ENCODE peak calls at places on chromosomes 16 and 17, in four cellular contexts. F is EL, O is neural crest cell, K is cardiac fibroblast. J is an unnamed sample.

GRCh38 chr17:58421711-58422110 is 4.4 kb upstream of the RNF43 start:
- DNase-seq in K (no peak), O (no peak), F (no peak), J (no peak)

GRCh38 chr17:4476512-4477070 is 22.1 kb upstream of the SPNS2 start:
- DNase-seq in F (no peak), O (no peak), K (no peak), J (no peak)

GRCh38 chr17:31008374-31009035 is 37.7 kb downstream of the RNF135 start:
- DNase-seq in F (peak), K (peak), O (peak), J (peak)

GRCh38 chr17:18240449-18240848 is 15.0 kb downstream of the LLGL1 start:
- DNase-seq in K (no peak), O (no peak), F (no peak), J (no peak)

GRCh38 chr16:88473666-88474534 is 20.8 kb downstream of the ZFPM1 start:
- DNase-seq in F (no peak), O (no peak), K (peak), J (no peak)

GRCh38 chr17:82230627-82231311 is 1.9 kb downstream of the SLC16A3 start:
- DNase-seq in F (peak), K (peak), O (peak), J (peak)

GRCh38 chr17:49987681-49988441 is 7.2 kb downstream of the DLX3 start:
- DNase-seq in K (no peak), F (peak), O (no peak), J (peak)

GRCh38 chr16:66617728-66618127 is 13.2 kb downstream of the CMTM3 start:
- DNase-seq in F (no peak), K (no peak), O (no peak), J (no peak)

GRCh38 chr17:82927311-82927660 is 87.5 kb upstream of the ZNF750 start:
- DNase-seq in O (no peak), K (no peak), F (no peak), J (no peak)

GRCh38 chr17:14341866-14342265 is 41.0 kb downstream of the HS3ST3B1 start:
- DNase-seq in O (no peak), K (no peak), F (no peak), J (no peak)

GRCh38 chr17:794876-795275 is 12.7 kb downstream of the MRM3 start:
- DNase-seq in K (peak), F (peak), O (peak), J (peak)

GRCh38 chr16:77805403-77805802 is 17.0 kb downstream of the VAT1L start:
- DNase-seq in O (no peak), K (no peak), F (no peak), J (no peak)

GRCh38 chr16:8607214-8607613 is 14.3 kb upstream of the METTL22 start:
- DNase-seq in F (no peak), O (no peak), K (no peak), J (no peak)

GRCh38 chr17:60335289-60335688 is 56.6 kb downstream of the USP32 start:
- DNase-seq in O (no peak), F (no peak), K (no peak), J (no peak)

GRCh38 chr16:70380205-70380918 is 33.7 kb downstream of the DDX19A start:
- DNase-seq in F (peak), O (peak), K (peak), J (peak)

GRCh38 chr17:63431939-63432804 is 13.9 kb downstream of the CYB561 start:
- DNase-seq in K (peak), O (no peak), F (peak), J (no peak)

GRCh38 chr17:55054429-55054828 is 85.9 kb downstream of the STXBP4 start:
- DNase-seq in O (no peak), K (no peak), F (no peak), J (no peak)

GRCh38 chr17:40304464-40304863 is 4.5 kb upstream of the RARA start:
- DNase-seq in O (no peak), K (peak), F (peak), J (peak)

GRCh38 chr16:46730126-46730525 is 18.0 kb downstream of the MYLK3 start:
- DNase-seq in F (no peak), K (no peak), O (no peak), J (no peak)

GRCh38 chr17:19470529-19471261 is 59.7 kb downstream of the RNF112 start:
- DNase-seq in F (peak), O (no peak), K (peak), J (peak)

GRCh38 chr16:27222499-27223225 is 19.3 kb downstream of the KDM8 start:
- DNase-seq in O (no peak), F (peak), K (peak), J (peak)

GRCh38 chr17:4548721-4549531 is 6.3 kb downstream of the MYBBP1A start:
- DNase-seq in K (no peak), F (peak), O (no peak), J (no peak)

GRCh38 chr17:62017912-62018311 is 47.2 kb downstream of the MED13 start:
- DNase-seq in O (no peak), F (peak), K (peak), J (no peak)

GRCh38 chr16:80824623-80825364 is 20.4 kb upstream of the CDYL2 start:
- DNase-seq in O (peak), K (peak), F (peak), J (peak)

GRCh38 chr17:38572665-38573365 is 32.9 kb downstream of the SRCIN1 start:
- DNase-seq in F (no peak), K (no peak), O (peak), J (no peak)

GRCh38 chr17:948284-948852 is 31.2 kb downstream of the NXN start:
- DNase-seq in O (no peak), K (no peak), F (peak), J (peak)

GRCh38 chr17:78040561-78041400 is 82.3 kb downstream of the TNRC6C start:
- DNase-seq in K (peak), F (peak), O (no peak), J (peak)

GRCh38 chr17:33575046-33575445 is 282.0 kb upstream of the ASIC2 start:
- DNase-seq in K (no peak), O (no peak), F (no peak), J (no peak)

GRCh38 chr16:57619606-57620315 is 8.7 kb upstream of the ADGRG1 start:
- DNase-seq in F (no peak), K (no peak), O (no peak), J (no peak)

J was measured in AG10803.